ENCODE peak calls at places on chromosomes 1 and 21, in six cellular contexts. L, X, D, C, G and Z are unnamed samples.
A peak's percentile ranks its signal among the peaks of the same experiment; 100 is the strongest.

GRCh38 chr1:10630661-10631120 is 155.9 kb downstream of the PEX14 start:
- DNase-seq in L (no peak), X (peak; percentile 45), D (no peak), C (no peak), G (no peak), Z (no peak)

GRCh38 chr1:99707535-99708142 is 58.8 kb downstream of the FRRS1 start:
- DNase-seq in L (peak; percentile 74), X (peak; percentile 59), D (peak; percentile 66), C (peak; percentile 58), G (peak; percentile 54), Z (peak; percentile 35)

GRCh38 chr1:14345925-14346550 is 252.4 kb upstream of the KAZN start:
- DNase-seq in L (no peak), X (no peak), D (no peak), C (no peak), G (no peak), Z (no peak)

GRCh38 chr1:204426035-204426436 is 14.4 kb upstream of the PPP1R15B start:
- DNase-seq in L (no peak), X (no peak), D (no peak), C (no peak), G (peak; percentile 7), Z (no peak)

GRCh38 chr1:86207323-86207722 is 50.8 kb upstream of the COL24A1 start:
- DNase-seq in L (no peak), X (no peak), D (peak; percentile 18), C (no peak), G (no peak), Z (no peak)

GRCh38 chr1:25140073-25140797 is 92.1 kb downstream of the SYF2 start:
- DNase-seq in L (no peak), X (peak; percentile 67), D (no peak), C (no peak), G (no peak), Z (peak; percentile 9)

GRCh38 chr1:82464362-82464931 is 663.7 kb downstream of the ADGRL2 start:
- DNase-seq in L (peak; percentile 59), X (no peak), D (peak; percentile 32), C (no peak), G (peak; percentile 12), Z (no peak)

GRCh38 chr1:231000201-231000600 is 21.3 kb downstream of the ARV1 start:
- DNase-seq in L (no peak), X (no peak), D (no peak), C (no peak), G (no peak), Z (no peak)

GRCh38 chr1:36776256-36776655 is 258.1 kb downstream of the GRIK3 start:
- DNase-seq in L (no peak), X (no peak), D (no peak), C (no peak), G (no peak), Z (no peak)

GRCh38 chr1:67347688-67348472 is 40.2 kb downstream of the IL12RB2 start:
- DNase-seq in L (peak; percentile 38), X (no peak), D (peak; percentile 46), C (peak; percentile 34), G (peak; percentile 21), Z (no peak)

GRCh38 chr1:12617901-12618660 is at the start of gene DHRS3:
- DNase-seq in L (peak; percentile 84), X (peak; percentile 87), D (peak; percentile 80), C (peak; percentile 93), G (peak; percentile 86), Z (peak; percentile 74)

GRCh38 chr1:243917863-243918565 is 68.0 kb upstream of the AKT3 start:
- DNase-seq in L (no peak), X (no peak), D (peak; percentile 17), C (no peak), G (peak; percentile 20), Z (no peak)

GRCh38 chr1:53543130-53543770 is 84.1 kb downstream of the DMRTB1 start:
- DNase-seq in L (no peak), X (peak; percentile 10), D (no peak), C (no peak), G (no peak), Z (no peak)

GRCh38 chr1:246528933-246529731 is 22.1 kb upstream of the SMYD3 start:
- DNase-seq in L (no peak), X (no peak), D (no peak), C (no peak), G (no peak), Z (no peak)

GRCh38 chr1:237613984-237614383 is 276.7 kb downstream of the ZP4 start:
- DNase-seq in L (no peak), X (no peak), D (no peak), C (no peak), G (no peak), Z (no peak)

GRCh38 chr1:89820423-89821321 is at the start of gene LRRC8D:
- DNase-seq in L (peak; percentile 87), X (peak; percentile 92), D (peak; percentile 86), C (peak; percentile 75), G (peak; percentile 66), Z (peak; percentile 64)

GRCh38 chr21:32889596-32889995 is 118.0 kb upstream of the PAXBP1 start:
- DNase-seq in L (no peak), X (no peak), D (no peak), C (no peak), G (no peak), Z (no peak)

GRCh38 chr1:55321947-55322346 is 106.8 kb upstream of the USP24 start:
- DNase-seq in L (no peak), X (no peak), D (no peak), C (no peak), G (no peak), Z (no peak)

GRCh38 chr21:45412909-45413581 is 8.1 kb downstream of the COL18A1 start:
- DNase-seq in L (no peak), X (no peak), D (no peak), C (no peak), G (no peak), Z (no peak)

GRCh38 chr1:50699795-50700194 is 260.3 kb downstream of the FAF1 start:
- DNase-seq in L (no peak), X (no peak), D (no peak), C (no peak), G (no peak), Z (no peak)

GRCh38 chr1:11059166-11059989 is 440 bp downstream of the SRM start:
- DNase-seq in L (no peak), X (no peak), D (no peak), C (no peak), G (peak; percentile 25), Z (no peak)

GRCh38 chr1:26094677-26095383 is 16.8 kb upstream of the PDIK1L start:
- DNase-seq in L (no peak), X (peak; percentile 44), D (peak; percentile 45), C (no peak), G (peak; percentile 20), Z (peak; percentile 15)

GRCh38 chr1:12436817-12437599 is 181.0 kb downstream of the DHRS3 start:
- DNase-seq in L (no peak), X (no peak), D (no peak), C (no peak), G (no peak), Z (no peak)

GRCh38 chr1:234473123-234473522 is 5.9 kb downstream of the TARBP1 start:
- DNase-seq in L (no peak), X (no peak), D (no peak), C (no peak), G (no peak), Z (no peak)

DNA sequence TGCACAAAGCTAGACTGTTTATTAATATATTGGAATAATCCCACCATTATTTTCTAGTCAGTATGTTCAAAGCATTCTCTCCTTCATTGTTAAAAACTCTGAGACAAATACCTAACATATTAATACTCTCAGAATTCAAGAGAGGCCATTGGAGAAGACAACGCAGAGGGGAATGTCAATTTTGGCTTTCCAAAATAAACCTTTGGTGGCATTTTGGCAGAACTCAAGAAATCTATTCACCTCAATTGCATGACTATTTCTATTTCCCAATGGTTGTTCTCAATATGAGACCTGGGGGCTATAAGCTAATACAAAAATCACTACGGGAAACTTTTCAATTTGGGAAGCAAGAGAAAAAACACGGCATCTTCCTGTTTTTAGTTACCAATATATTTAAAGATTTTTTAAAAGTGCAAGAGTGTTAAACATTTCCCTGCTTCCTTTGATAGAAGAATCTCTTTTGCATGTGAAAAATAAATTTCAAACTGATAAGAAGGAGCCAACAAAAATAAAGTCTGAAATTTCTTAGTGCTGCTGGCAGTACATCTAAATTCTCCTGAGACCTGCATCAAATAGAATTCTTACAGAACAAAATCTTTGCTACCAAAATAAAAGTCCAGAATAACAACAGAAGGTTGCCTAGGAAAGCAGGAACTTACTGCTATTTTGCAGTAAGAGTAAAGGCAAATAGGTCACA is 58.6 kb downstream of the RUSC1 start:
- DNase-seq in L (no peak), X (no peak), D (peak; percentile 9), C (no peak), G (no peak), Z (no peak)
- H3K27ac ChIP-seq in L (no peak overlapping the region), X (peak overlapping the region; percentile 3), D (peak overlapping the region; percentile 31), C (peak overlapping the region; percentile 26), G (peak overlapping the region; percentile 79), Z (peak overlapping the region; percentile 38)

GRCh38 chr1:156742017-156742416 is 1.1 kb upstream of the MRPL24 start:
- DNase-seq in L (no peak), X (no peak), D (no peak), C (no peak), G (no peak), Z (no peak)

GRCh38 chr1:156744344-156744743 is 3.5 kb upstream of the MRPL24 start:
- DNase-seq in L (no peak), X (peak; percentile 34), D (no peak), C (no peak), G (no peak), Z (no peak)

GRCh38 chr1:156744786-156745419 is 4.0 kb upstream of the MRPL24 start:
- DNase-seq in L (no peak), X (peak; percentile 34), D (no peak), C (no peak), G (no peak), Z (no peak)

GRCh38 chr1:156742801-156743200 is 1.9 kb upstream of the MRPL24 start:
- DNase-seq in L (no peak), X (peak; percentile 15), D (no peak), C (no peak), G (no peak), Z (no peak)

GRCh38 chr1:156743367-156744302 is 2.7 kb upstream of the MRPL24 start:
- DNase-seq in L (no peak), X (peak; percentile 37), D (no peak), C (no peak), G (no peak), Z (no peak)
- H3K27ac ChIP-seq in L (no peak overlapping the region), X (no peak overlapping the region), D (peak overlapping the region; percentile 100), C (no peak overlapping the region), G (no peak overlapping the region), Z (no peak overlapping the region)

GRCh38 chr21:38422067-38422466 is 76.2 kb downstream of the ERG start:
- DNase-seq in L (no peak), X (no peak), D (no peak), C (no peak), G (no peak), Z (no peak)
- H3K27ac ChIP-seq in L (no peak overlapping the region), X (no peak overlapping the region), D (no peak overlapping the region), C (no peak overlapping the region), G (no peak overlapping the region), Z (no peak overlapping the region)

GRCh38 chr1:66298427-66298826 is 235.5 kb upstream of the SGIP1 start:
- DNase-seq in L (peak; percentile 56), X (peak; percentile 71), D (no peak), C (peak; percentile 70), G (no peak), Z (no peak)

GRCh38 chr1:66302184-66302742 is 231.7 kb upstream of the SGIP1 start:
- DNase-seq in L (no peak), X (no peak), D (no peak), C (no peak), G (no peak), Z (no peak)

GRCh38 chr1:66300280-66300973 is 233.5 kb upstream of the SGIP1 start:
- DNase-seq in L (no peak), X (no peak), D (no peak), C (no peak), G (no peak), Z (no peak)

GRCh38 chr1:66302810-66303209 is 231.1 kb upstream of the SGIP1 start:
- DNase-seq in L (no peak), X (no peak), D (no peak), C (no peak), G (no peak), Z (no peak)

GRCh38 chr1:66300986-66301451 is 232.9 kb upstream of the SGIP1 start:
- DNase-seq in L (no peak), X (no peak), D (no peak), C (no peak), G (no peak), Z (no peak)
- H3K27ac ChIP-seq in L (peak overlapping the region; percentile 49), X (peak overlapping the region; percentile 79), D (peak overlapping the region; percentile 51), C (no peak overlapping the region), G (peak overlapping the region; percentile 31), Z (no peak overlapping the region)